ENCODE peak calls at places on chromosomes 6 and 20, in six cellular contexts. One of them, this sample, is unnamed.

GRCh38 chr6:30260036-30260504 is 46.9 kb upstream of the TRIM26 start:
- DNase-seq in astrocyte of the hippocampus: no peak
- DNase-seq in stimulated activated CD8-positive, alpha-beta memory T cell treated with anti-CD3 and anti-CD28 coated beads, Interleukin-7, amount 100 ng/mL, for 24 hours: no peak
- DNase-seq in cardiac fibroblast: no peak
- DNase-seq in ELR: no peak
- DNase-seq in heart right ventricle: no peak
- DNase-seq in this sample: no peak

GRCh38 chr6:129515004-129515403 is 195.0 kb downstream of the ARHGAP18 start:
- DNase-seq in stimulated activated CD8-positive, alpha-beta memory T cell treated with anti-CD3 and anti-CD28 coated beads, Interleukin-7, amount 100 ng/mL, for 24 hours: no peak
- DNase-seq in ELR: no peak
- DNase-seq in heart right ventricle: no peak
- DNase-seq in cardiac fibroblast: no peak
- DNase-seq in astrocyte of the hippocampus: no peak
- DNase-seq in this sample: no peak

GRCh38 chr6:79057746-79058145 is 20.3 kb downstream of the PHIP start:
- DNase-seq in stimulated activated CD8-positive, alpha-beta memory T cell treated with anti-CD3 and anti-CD28 coated beads, Interleukin-7, amount 100 ng/mL, for 24 hours: no peak
- DNase-seq in heart right ventricle: no peak
- DNase-seq in cardiac fibroblast: no peak
- DNase-seq in ELR: no peak
- DNase-seq in astrocyte of the hippocampus: no peak
- DNase-seq in this sample: no peak

GRCh38 chr6:37576336-37576737 is 76.6 kb upstream of the CCDC167 start:
- DNase-seq in astrocyte of the hippocampus: peak
- DNase-seq in ELR: peak
- DNase-seq in heart right ventricle: no peak
- DNase-seq in stimulated activated CD8-positive, alpha-beta memory T cell treated with anti-CD3 and anti-CD28 coated beads, Interleukin-7, amount 100 ng/mL, for 24 hours: no peak
- DNase-seq in cardiac fibroblast: no peak
- DNase-seq in this sample: no peak

GRCh38 chr6:159110013-159110412 is 59.2 kb upstream of the FNDC1 start:
- DNase-seq in stimulated activated CD8-positive, alpha-beta memory T cell treated with anti-CD3 and anti-CD28 coated beads, Interleukin-7, amount 100 ng/mL, for 24 hours: no peak
- DNase-seq in cardiac fibroblast: peak
- DNase-seq in ELR: peak
- DNase-seq in astrocyte of the hippocampus: peak
- DNase-seq in heart right ventricle: no peak
- DNase-seq in this sample: no peak

GRCh38 chr6:114290864-114291263 is 52.0 kb downstream of the HS3ST5 start:
- DNase-seq in heart right ventricle: no peak
- DNase-seq in stimulated activated CD8-positive, alpha-beta memory T cell treated with anti-CD3 and anti-CD28 coated beads, Interleukin-7, amount 100 ng/mL, for 24 hours: no peak
- DNase-seq in astrocyte of the hippocampus: no peak
- DNase-seq in ELR: no peak
- DNase-seq in cardiac fibroblast: no peak
- DNase-seq in this sample: no peak

GRCh38 chr6:36678488-36679042 is at the start of gene CDKN1A:
- DNase-seq in stimulated activated CD8-positive, alpha-beta memory T cell treated with anti-CD3 and anti-CD28 coated beads, Interleukin-7, amount 100 ng/mL, for 24 hours: peak
- DNase-seq in astrocyte of the hippocampus: peak
- DNase-seq in heart right ventricle: peak
- DNase-seq in ELR: peak
- DNase-seq in cardiac fibroblast: peak
- DNase-seq in this sample: peak

GRCh38 chr6:161076211-161076677 is 84.7 kb downstream of the MAP3K4 start:
- DNase-seq in heart right ventricle: no peak
- DNase-seq in astrocyte of the hippocampus: no peak
- DNase-seq in ELR: no peak
- DNase-seq in cardiac fibroblast: peak
- DNase-seq in stimulated activated CD8-positive, alpha-beta memory T cell treated with anti-CD3 and anti-CD28 coated beads, Interleukin-7, amount 100 ng/mL, for 24 hours: no peak
- DNase-seq in this sample: no peak

GRCh38 chr6:136669299-136669699 is 119.1 kb upstream of the MAP7 start:
- DNase-seq in ELR: peak
- DNase-seq in stimulated activated CD8-positive, alpha-beta memory T cell treated with anti-CD3 and anti-CD28 coated beads, Interleukin-7, amount 100 ng/mL, for 24 hours: no peak
- DNase-seq in heart right ventricle: no peak
- DNase-seq in cardiac fibroblast: peak
- DNase-seq in astrocyte of the hippocampus: peak
- DNase-seq in this sample: no peak

GRCh38 chr6:148501178-148501590 is 158.5 kb downstream of the SASH1 start:
- DNase-seq in cardiac fibroblast: peak
- DNase-seq in astrocyte of the hippocampus: peak
- DNase-seq in ELR: peak
- DNase-seq in heart right ventricle: peak
- DNase-seq in stimulated activated CD8-positive, alpha-beta memory T cell treated with anti-CD3 and anti-CD28 coated beads, Interleukin-7, amount 100 ng/mL, for 24 hours: no peak
- DNase-seq in this sample: no peak

GRCh38 chr6:39599996-39600395 is 125.2 kb downstream of the KIF6 start:
- DNase-seq in cardiac fibroblast: no peak
- DNase-seq in stimulated activated CD8-positive, alpha-beta memory T cell treated with anti-CD3 and anti-CD28 coated beads, Interleukin-7, amount 100 ng/mL, for 24 hours: no peak
- DNase-seq in ELR: no peak
- DNase-seq in heart right ventricle: no peak
- DNase-seq in astrocyte of the hippocampus: no peak
- DNase-seq in this sample: no peak

GRCh38 chr20:19784511-19785172 is 26.6 kb downstream of the RIN2 start:
- DNase-seq in heart right ventricle: peak
- DNase-seq in ELR: peak
- DNase-seq in astrocyte of the hippocampus: peak
- DNase-seq in stimulated activated CD8-positive, alpha-beta memory T cell treated with anti-CD3 and anti-CD28 coated beads, Interleukin-7, amount 100 ng/mL, for 24 hours: no peak
- DNase-seq in cardiac fibroblast: peak
- DNase-seq in this sample: peak

GRCh38 chr20:62761058-62761758 is 35.1 kb upstream of the MRGBP start:
- DNase-seq in astrocyte of the hippocampus: peak
- DNase-seq in ELR: no peak
- DNase-seq in cardiac fibroblast: no peak
- DNase-seq in heart right ventricle: no peak
- DNase-seq in stimulated activated CD8-positive, alpha-beta memory T cell treated with anti-CD3 and anti-CD28 coated beads, Interleukin-7, amount 100 ng/mL, for 24 hours: no peak
- DNase-seq in this sample: no peak

GRCh38 chr6:16386056-16386455 is 147.7 kb downstream of the GMPR start:
- DNase-seq in heart right ventricle: no peak
- DNase-seq in astrocyte of the hippocampus: no peak
- DNase-seq in cardiac fibroblast: no peak
- DNase-seq in stimulated activated CD8-positive, alpha-beta memory T cell treated with anti-CD3 and anti-CD28 coated beads, Interleukin-7, amount 100 ng/mL, for 24 hours: no peak
- DNase-seq in ELR: no peak
- DNase-seq in this sample: no peak

GRCh38 chr6:108597601-108598315 is 37.0 kb downstream of the FOXO3 start:
- DNase-seq in astrocyte of the hippocampus: no peak
- DNase-seq in cardiac fibroblast: no peak
- DNase-seq in ELR: no peak
- DNase-seq in heart right ventricle: no peak
- DNase-seq in stimulated activated CD8-positive, alpha-beta memory T cell treated with anti-CD3 and anti-CD28 coated beads, Interleukin-7, amount 100 ng/mL, for 24 hours: no peak
- DNase-seq in this sample: no peak

GRCh38 chr20:52987295-52987694 is 15.1 kb downstream of the TSHZ2 start:
- DNase-seq in heart right ventricle: no peak
- DNase-seq in stimulated activated CD8-positive, alpha-beta memory T cell treated with anti-CD3 and anti-CD28 coated beads, Interleukin-7, amount 100 ng/mL, for 24 hours: no peak
- DNase-seq in cardiac fibroblast: no peak
- DNase-seq in ELR: no peak
- DNase-seq in astrocyte of the hippocampus: no peak
- DNase-seq in this sample: no peak

GRCh38 chr6:135851442-135852271 is at the start of gene PDE7B:
- DNase-seq in ELR: peak
- DNase-seq in heart right ventricle: peak
- DNase-seq in astrocyte of the hippocampus: peak
- DNase-seq in cardiac fibroblast: peak
- DNase-seq in stimulated activated CD8-positive, alpha-beta memory T cell treated with anti-CD3 and anti-CD28 coated beads, Interleukin-7, amount 100 ng/mL, for 24 hours: no peak
- DNase-seq in this sample: peak

GRCh38 chr6:161091972-161092701 is 100.6 kb downstream of the MAP3K4 start:
- DNase-seq in stimulated activated CD8-positive, alpha-beta memory T cell treated with anti-CD3 and anti-CD28 coated beads, Interleukin-7, amount 100 ng/mL, for 24 hours: no peak
- DNase-seq in astrocyte of the hippocampus: peak
- DNase-seq in heart right ventricle: no peak
- DNase-seq in cardiac fibroblast: no peak
- DNase-seq in ELR: peak
- DNase-seq in this sample: no peak

GRCh38 chr6:42104807-42105713 is 37.4 kb downstream of the C6orf132 start:
- DNase-seq in cardiac fibroblast: no peak
- DNase-seq in heart right ventricle: no peak
- DNase-seq in ELR: no peak
- DNase-seq in stimulated activated CD8-positive, alpha-beta memory T cell treated with anti-CD3 and anti-CD28 coated beads, Interleukin-7, amount 100 ng/mL, for 24 hours: no peak
- DNase-seq in astrocyte of the hippocampus: no peak
- DNase-seq in this sample: no peak

GRCh38 chr6:23269436-23269835 is 700.1 kb downstream of the HDGFL1 start:
- DNase-seq in astrocyte of the hippocampus: no peak
- DNase-seq in ELR: no peak
- DNase-seq in heart right ventricle: no peak
- DNase-seq in cardiac fibroblast: peak
- DNase-seq in stimulated activated CD8-positive, alpha-beta memory T cell treated with anti-CD3 and anti-CD28 coated beads, Interleukin-7, amount 100 ng/mL, for 24 hours: no peak
- DNase-seq in this sample: no peak

GRCh38 chr6:144156991-144157390 is 6.7 kb downstream of the STX11 start:
- DNase-seq in astrocyte of the hippocampus: no peak
- DNase-seq in heart right ventricle: no peak
- DNase-seq in cardiac fibroblast: no peak
- DNase-seq in stimulated activated CD8-positive, alpha-beta memory T cell treated with anti-CD3 and anti-CD28 coated beads, Interleukin-7, amount 100 ng/mL, for 24 hours: no peak
- DNase-seq in ELR: no peak
- DNase-seq in this sample: no peak

GRCh38 chr6:136551103-136551502 is 881 bp upstream of the MAP7 start:
- DNase-seq in cardiac fibroblast: no peak
- DNase-seq in heart right ventricle: no peak
- DNase-seq in ELR: no peak
- DNase-seq in stimulated activated CD8-positive, alpha-beta memory T cell treated with anti-CD3 and anti-CD28 coated beads, Interleukin-7, amount 100 ng/mL, for 24 hours: no peak
- DNase-seq in astrocyte of the hippocampus: peak
- DNase-seq in this sample: no peak

GRCh38 chr20:50450493-50450826 is 59.7 kb upstream of the PTPN1 start:
- DNase-seq in stimulated activated CD8-positive, alpha-beta memory T cell treated with anti-CD3 and anti-CD28 coated beads, Interleukin-7, amount 100 ng/mL, for 24 hours: no peak
- DNase-seq in astrocyte of the hippocampus: no peak
- DNase-seq in cardiac fibroblast: no peak
- DNase-seq in ELR: no peak
- DNase-seq in heart right ventricle: no peak
- DNase-seq in this sample: no peak

GRCh38 chr6:113994934-113995342 is 24.0 kb upstream of the HDAC2 start:
- DNase-seq in ELR: peak
- DNase-seq in cardiac fibroblast: peak
- DNase-seq in astrocyte of the hippocampus: peak
- DNase-seq in stimulated activated CD8-positive, alpha-beta memory T cell treated with anti-CD3 and anti-CD28 coated beads, Interleukin-7, amount 100 ng/mL, for 24 hours: no peak
- DNase-seq in heart right ventricle: peak
- DNase-seq in this sample: peak

GRCh38 chr20:32007787-32008616 is 2.2 kb upstream of the CCM2L start:
- DNase-seq in heart right ventricle: peak
- DNase-seq in ELR: peak
- DNase-seq in cardiac fibroblast: peak
- DNase-seq in stimulated activated CD8-positive, alpha-beta memory T cell treated with anti-CD3 and anti-CD28 coated beads, Interleukin-7, amount 100 ng/mL, for 24 hours: no peak
- DNase-seq in astrocyte of the hippocampus: no peak
- DNase-seq in this sample: no peak

GRCh38 chr20:61030130-61030529 is 221.9 kb upstream of the CDH4 start:
- DNase-seq in cardiac fibroblast: no peak
- DNase-seq in ELR: no peak
- DNase-seq in astrocyte of the hippocampus: no peak
- DNase-seq in stimulated activated CD8-positive, alpha-beta memory T cell treated with anti-CD3 and anti-CD28 coated beads, Interleukin-7, amount 100 ng/mL, for 24 hours: no peak
- DNase-seq in heart right ventricle: no peak
- DNase-seq in this sample: no peak

GRCh38 chr6:127073222-127073621 is 45.2 kb upstream of the RSPO3 start:
- DNase-seq in heart right ventricle: no peak
- DNase-seq in cardiac fibroblast: no peak
- DNase-seq in stimulated activated CD8-positive, alpha-beta memory T cell treated with anti-CD3 and anti-CD28 coated beads, Interleukin-7, amount 100 ng/mL, for 24 hours: no peak
- DNase-seq in ELR: peak
- DNase-seq in astrocyte of the hippocampus: no peak
- DNase-seq in this sample: no peak